ENCODE peak calls at places on chromosome 2, in five cellular contexts. K is OCI-LY7, F is GM23248, I is hepatocyte, W is GM23338. T is an unnamed sample.

GRCh38 chr2:62354771-62355550 is 151.0 kb downstream of the TMEM17 start:
- DNase-seq in W (peak), K (no peak), I (no peak), F (no peak), T (no peak)

GRCh38 chr2:147255812-147256211 is 589.0 kb upstream of the ACVR2A start:
- DNase-seq in F (no peak), K (no peak), W (no peak), I (no peak), T (no peak)

GRCh38 chr2:46655551-46656436 is 176.4 kb downstream of the TMEM247 start:
- DNase-seq in I (no peak), K (no peak), W (no peak), F (peak), T (no peak)

GRCh38 chr2:160920061-160920460 is 240.2 kb upstream of the TANK start:
- DNase-seq in F (no peak), W (no peak), K (no peak), I (no peak), T (no peak)

GRCh38 chr2:112026509-112026908 is 28.6 kb upstream of the TMEM87B start:
- DNase-seq in K (no peak), I (no peak), F (no peak), W (no peak), T (no peak)

GRCh38 chr2:214715025-214715424 is 94.5 kb downstream of the BARD1 start:
- DNase-seq in K (no peak), F (no peak), W (no peak), I (no peak), T (no peak)

GRCh38 chr2:158619496-158619895 is 162.7 kb downstream of the PKP4 start:
- DNase-seq in F (peak), K (no peak), W (peak), I (peak), T (peak)

GRCh38 chr2:12050381-12050780 is 303.9 kb downstream of the LPIN1 start:
- DNase-seq in W (no peak), I (peak), F (peak), K (peak), T (no peak)

GRCh38 chr2:101479810-101480209 is 4.9 kb upstream of the RFX8 start:
- DNase-seq in K (no peak), I (no peak), W (peak), F (no peak), T (no peak)

GRCh38 chr2:171878481-171878993 is 15.5 kb downstream of the SLC25A12 start:
- DNase-seq in I (peak), K (no peak), W (no peak), F (peak), T (no peak)

GRCh38 chr2:143907801-143908200 is 612.1 kb downstream of the ZEB2 start:
- DNase-seq in W (no peak), F (peak), I (no peak), K (no peak), T (no peak)

GRCh38 chr2:149715894-149716293 is 128.3 kb upstream of the MMADHC start:
- DNase-seq in I (no peak), F (no peak), W (no peak), K (no peak), T (no peak)

GRCh38 chr2:8000861-8001260 is 681.0 kb upstream of the ID2 start:
- DNase-seq in K (peak), I (no peak), F (no peak), W (no peak), T (no peak)

GRCh38 chr2:190407662-190408537 is at the start of gene MFSD6:
- DNase-seq in I (peak), W (peak), K (peak), F (peak), T (peak)

GRCh38 chr2:186308347-186308746 is 177.7 kb upstream of the ZC3H15 start:
- DNase-seq in I (peak), F (peak), W (no peak), K (no peak), T (no peak)

GRCh38 chr2:156065912-156066311 is 266.6 kb downstream of the NR4A2 start:
- DNase-seq in K (no peak), F (peak), I (no peak), W (peak), T (peak)

GRCh38 chr2:170530284-170530745 is 184.8 kb upstream of the SP5 start:
- DNase-seq in K (no peak), I (peak), F (no peak), W (peak), T (no peak)

GRCh38 chr2:144801766-144802165 is 281.8 kb upstream of the ZEB2 start:
- DNase-seq in F (peak), W (peak), K (no peak), I (no peak), T (no peak)

GRCh38 chr2:223010641-223011040 is 41.3 kb upstream of the KCNE4 start:
- DNase-seq in W (no peak), K (no peak), F (peak), I (no peak), T (no peak)

GRCh38 chr2:191845248-191845715 is 1.6 kb downstream of the CAVIN2 start:
- DNase-seq in K (no peak), F (no peak), I (no peak), W (peak), T (no peak)

GRCh38 chr2:191846787-191847620 is at the start of gene CAVIN2:
- DNase-seq in K (no peak), F (peak), W (no peak), I (peak), T (no peak)

GRCh38 chr2:191848771-191849726 is 2.2 kb upstream of the CAVIN2 start:
- DNase-seq in W (no peak), F (no peak), I (no peak), K (no peak), T (no peak)

GRCh38 chr2:191845876-191846786 is 757 bp downstream of the CAVIN2 start:
- DNase-seq in I (no peak), F (no peak), K (no peak), W (no peak), T (no peak)

GRCh38 chr2:191847764-191848163 is 876 bp upstream of the CAVIN2 start:
- DNase-seq in K (no peak), I (no peak), F (no peak), W (no peak), T (no peak)
- H3K27ac ChIP-seq in K (no peak), I (no peak), F (no peak), W (no peak), T (no peak)

GRCh38 chr2:24101992-24102391 is 17.4 kb upstream of the TP53I3 start:
- DNase-seq in W (no peak), F (no peak), K (no peak), I (no peak), T (no peak)

GRCh38 chr2:24104906-24105305 is 18.2 kb downstream of the PFN4 start:
- DNase-seq in I (no peak), W (no peak), K (no peak), F (no peak), T (no peak)

GRCh38 chr2:24105816-24106215 is 17.3 kb downstream of the PFN4 start:
- DNase-seq in K (no peak), F (peak), W (no peak), I (no peak), T (no peak)

GRCh38 chr2:24102677-24103076 is 18.0 kb upstream of the TP53I3 start:
- DNase-seq in W (no peak), F (no peak), I (no peak), K (no peak), T (no peak)

GRCh38 chr2:24104110-24104650 is 19.0 kb downstream of the PFN4 start:
- DNase-seq in I (no peak), F (no peak), K (no peak), W (no peak), T (no peak)
- TF ChIP-seq EZH2phosphoT487 in I (no peak), F (no peak), K (no peak), W (no peak), T (no peak)

DNA sequence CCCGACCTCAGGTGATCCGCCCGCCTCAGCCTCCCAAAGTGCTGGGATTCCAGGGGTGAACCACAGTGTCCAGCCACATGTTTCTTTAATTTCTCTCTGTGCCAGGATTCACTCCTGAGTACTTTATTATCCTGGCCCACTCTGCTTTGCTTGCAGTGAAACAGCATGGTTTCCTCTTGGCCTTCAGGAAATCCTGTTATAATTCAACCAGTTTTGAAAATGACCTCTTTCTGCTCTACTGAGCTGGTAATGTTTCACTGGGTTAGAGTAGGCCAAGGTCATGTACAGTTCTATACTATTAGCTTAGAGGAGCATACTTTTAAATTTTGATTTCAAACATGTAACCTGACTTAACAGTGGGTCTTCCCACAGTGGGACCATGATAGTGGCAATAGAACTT is 90.6 kb upstream of the PELI1 start:
- DNase-seq in W (no peak), I (no peak), K (no peak), F (no peak), T (no peak)
- H3K27ac ChIP-seq in W (no peak), I (no peak), K (no peak), F (no peak), T (no peak)

GRCh38 chr2:88176352-88176952 is 6.3 kb downstream of the THNSL2 start:
- DNase-seq in F (no peak), W (no peak), K (no peak), I (no peak), T (peak)
- TF ChIP-seq EZH2phosphoT487 in F (no peak), W (no peak), K (no peak), I (no peak), T (no peak)